ENCODE peak calls at places on chromosome 22, in four cellular contexts. V is NCI-H146, F is hepatic stellate cell, L is NCI-H345. T is an unnamed sample.

GRCh38 chr22:40040927-40041326 is 46.2 kb downstream of the FAM83F start:
- DNase-seq in V (no peak), F (no peak), L (no peak), T (peak; percentile 59)

GRCh38 chr22:24230911-24231656 is 13.8 kb downstream of the GGT5 start:
- DNase-seq in V (peak; percentile 60), F (no peak), L (peak; percentile 3), T (no peak)

GRCh38 chr22:40031766-40032470 is 37.2 kb downstream of the FAM83F start:
- DNase-seq in V (no peak), F (no peak), L (no peak), T (no peak)

GRCh38 chr22:39149915-39150847 is 2.3 kb downstream of the CBX7 start:
- DNase-seq in V (no peak), F (no peak), L (no peak), T (no peak)

GRCh38 chr22:38016182-38017078 is 32.1 kb upstream of the SOX10 start:
- DNase-seq in V (no peak), F (no peak), L (no peak), T (no peak)

GRCh38 chr22:50731811-50732624 is 6.0 kb upstream of the ACR start:
- DNase-seq in V (no peak), F (peak; percentile 77), L (peak; percentile 12), T (peak; percentile 32)

GRCh38 chr22:41030891-41031290 is 61.5 kb upstream of the EP300 start:
- DNase-seq in V (no peak), F (no peak), L (no peak), T (no peak)

GRCh38 chr22:47107431-47107830 is 345.0 kb downstream of the TBC1D22A start:
- DNase-seq in V (no peak), F (peak; percentile 83), L (no peak), T (peak; percentile 38)

GRCh38 chr22:16563555-16564520 is 28.8 kb downstream of the CCT8L2 start:
- DNase-seq in V (no peak), F (no peak), L (no peak), T (no peak)

GRCh38 chr22:48858121-48858520 is 969.6 kb downstream of the BRD1 start:
- DNase-seq in V (no peak), F (no peak), L (no peak), T (no peak)

GRCh38 chr22:29243874-29244446 is 23.8 kb downstream of the RHBDD3 start:
- DNase-seq in V (no peak), F (no peak), L (no peak), T (no peak)

GRCh38 chr22:36194971-36195370 is 6.6 kb downstream of the APOL4 start:
- DNase-seq in V (peak; percentile 49), F (peak; percentile 61), L (peak; percentile 27), T (peak; percentile 61)

GRCh38 chr22:22661275-22661674 is 16.9 kb downstream of the GGTLC2 start:
- DNase-seq in V (no peak), F (no peak), L (no peak), T (no peak)

GRCh38 chr22:23181763-23182288 is 1.5 kb downstream of the BCR start:
- DNase-seq in V (no peak), F (no peak), L (no peak), T (no peak)

GRCh38 chr22:20577549-20577975 is 70.2 kb downstream of the MED15 start:
- DNase-seq in V (no peak), F (no peak), L (no peak), T (no peak)

GRCh38 chr22:19818264-19819208 is 36.1 kb downstream of the GNB1L start:
- DNase-seq in V (no peak), F (no peak), L (no peak), T (no peak)

GRCh38 chr22:38270091-38270972 is 2.5 kb downstream of the TMEM184B start:
- DNase-seq in V (no peak), F (no peak), L (no peak), T (peak; percentile 43)

GRCh38 chr22:35961480-35961902 is 67.1 kb downstream of the RBFOX2 start:
- DNase-seq in V (peak; percentile 76), F (peak; percentile 66), L (peak; percentile 15), T (peak; percentile 43)

GRCh38 chr22:43345356-43345755 is 2.2 kb upstream of the SCUBE1 start:
- DNase-seq in V (no peak), F (no peak), L (no peak), T (no peak)

GRCh38 chr22:37801946-37802309 is 5.8 kb upstream of the GCAT start:
- DNase-seq in V (peak; percentile 68), F (no peak), L (peak; percentile 16), T (peak; percentile 48)